ENCODE peak calls at places on chromosomes 11 and 22, in ten cellular contexts. M is NT2/D1; K is fibroblast of the aortic adventitia; A is neural progenitor cell; V is AG10803; Q is IMR-90; F is esophagus muscularis mucosa; O is naive thymus-derived CD4-positive, alpha-beta T cell; I is mucosa of descending colon; L is RWPE2. D is an unnamed sample.

GRCh38 chr11:101955278-101955677 is 39.0 kb upstream of the ANGPTL5 start:
- DNase-seq in Q (no peak), L (no peak), F (no peak), K (no peak), V (no peak), A (no peak), I (no peak), O (no peak), M (no peak), D (no peak)

GRCh38 chr11:20310137-20310536 is 53.4 kb upstream of the HTATIP2 start:
- DNase-seq in K (no peak), F (no peak), Q (no peak), L (no peak), I (no peak), O (no peak), M (no peak), A (peak; percentile 35), V (no peak), D (no peak)

GRCh38 chr11:36372101-36372767 is 76.1 kb downstream of the PRR5L start:
- DNase-seq in F (no peak), V (peak; percentile 90), A (no peak), L (no peak), Q (peak; percentile 81), K (peak; percentile 95), I (no peak), M (no peak), O (no peak), D (peak; percentile 78)

GRCh38 chr11:12086271-12087074 is 23.9 kb upstream of the MICAL2 start:
- DNase-seq in M (no peak), L (no peak), Q (peak; percentile 97), V (peak; percentile 98), K (peak; percentile 92), O (no peak), I (peak; percentile 68), F (no peak), A (no peak), D (peak; percentile 93)

GRCh38 chr11:17695454-17696441 is 23.6 kb upstream of the MYOD1 start:
- DNase-seq in V (no peak), A (peak; percentile 85), K (no peak), M (no peak), F (no peak), L (no peak), O (no peak), Q (no peak), I (no peak), D (no peak)

GRCh38 chr11:117606211-117606610 is 190.8 kb downstream of the DSCAML1 start:
- DNase-seq in Q (no peak), I (no peak), L (no peak), F (no peak), M (no peak), K (no peak), V (no peak), A (no peak), O (no peak), D (no peak)

GRCh38 chr11:30435488-30435887 is 112.6 kb downstream of the ARL14EP start:
- DNase-seq in V (no peak), A (no peak), I (no peak), K (no peak), Q (no peak), O (no peak), F (no peak), M (no peak), L (no peak), D (no peak)

GRCh38 chr22:20108757-20109230 is 7.1 kb upstream of the RANBP1 start:
- DNase-seq in O (no peak), K (no peak), M (no peak), I (no peak), A (no peak), F (no peak), Q (no peak), L (no peak), V (no peak), D (no peak)

GRCh38 chr22:24289781-24290181 is 19.1 kb downstream of the SPECC1L start:
- DNase-seq in L (no peak), Q (no peak), A (peak; percentile 54), V (no peak), K (peak; percentile 47), O (no peak), F (no peak), M (no peak), I (no peak), D (peak; percentile 48)

GRCh38 chr11:130827697-130828377 is 88.4 kb downstream of the SNX19 start:
- DNase-seq in I (peak; percentile 65), F (no peak), K (peak; percentile 84), M (peak; percentile 73), L (no peak), Q (peak; percentile 82), A (peak; percentile 77), V (peak; percentile 79), O (no peak), D (peak; percentile 92)

GRCh38 chr11:95816037-95816436 is 25.7 kb downstream of the CEP57 start:
- DNase-seq in V (no peak), O (no peak), M (no peak), K (no peak), Q (no peak), A (no peak), L (no peak), I (no peak), F (no peak), D (no peak)

GRCh38 chr11:103487113-103487512 is 377.9 kb downstream of the DYNC2H1 start:
- DNase-seq in A (no peak), M (no peak), V (no peak), I (no peak), F (no peak), O (no peak), K (no peak), Q (no peak), L (no peak), D (no peak)

GRCh38 chr11:31779268-31779879 is 31.7 kb downstream of the PAX6 start:
- DNase-seq in I (no peak), A (peak; percentile 22), M (no peak), Q (peak; percentile 83), L (no peak), K (peak; percentile 73), F (no peak), O (no peak), V (peak; percentile 62), D (peak; percentile 66)

GRCh38 chr11:33701302-33701701 is 676 bp upstream of the C11orf91 start:
- DNase-seq in M (no peak), O (no peak), A (no peak), Q (peak; percentile 51), K (no peak), F (no peak), I (no peak), V (peak; percentile 48), L (no peak), D (no peak)

GRCh38 chr22:38793721-38794466 is at the start of gene DNAL4:
- DNase-seq in O (peak; percentile 95), L (peak; percentile 88), A (peak; percentile 98), Q (peak; percentile 98), F (peak; percentile 99), V (peak; percentile 98), M (peak; percentile 93), K (peak; percentile 99), I (peak; percentile 95), D (peak; percentile 100)

GRCh38 chr22:38795569-38795968 is 1.6 kb upstream of the DNAL4 start:
- DNase-seq in Q (no peak), K (no peak), F (no peak), I (no peak), V (no peak), A (no peak), M (no peak), O (no peak), L (no peak), D (no peak)

GRCh38 chr22:38789606-38790005 is 4.3 kb downstream of the DNAL4 start:
- DNase-seq in O (no peak), A (no peak), F (no peak), V (no peak), L (no peak), Q (no peak), I (no peak), M (no peak), K (no peak), D (no peak)

GRCh38 chr22:38796262-38796957 is 2.5 kb upstream of the DNAL4 start:
- DNase-seq in O (no peak), F (no peak), K (peak; percentile 20), M (no peak), I (no peak), A (no peak), Q (no peak), V (no peak), L (no peak), D (no peak)

DNA sequence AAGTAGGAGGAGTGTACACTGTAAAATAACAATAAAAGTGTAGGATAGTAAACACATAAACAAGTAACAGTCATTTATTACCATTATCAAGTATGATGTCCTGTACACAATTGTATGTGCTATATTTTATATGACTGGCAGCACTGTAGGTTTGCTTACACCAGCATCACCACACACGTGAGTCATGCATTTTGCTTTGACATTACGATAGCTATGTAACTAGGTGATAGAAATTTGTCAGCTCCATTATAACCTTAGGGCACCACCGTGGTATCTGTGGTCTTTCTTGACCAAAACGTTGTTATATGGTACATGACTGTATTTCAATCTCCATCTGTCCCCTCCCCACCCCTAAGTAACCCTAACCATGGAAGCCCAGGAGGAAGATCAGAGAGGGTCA is 1.1 kb downstream of the DNAL4 start:
- DNase-seq in K (peak; percentile 4), Q (peak; percentile 59), A (no peak), M (no peak), O (no peak), L (no peak), F (no peak), V (no peak), I (no peak), D (peak; percentile 21)
- H3K4me3 ChIP-seq in K (peak overlapping the region; percentile 94), Q (peak overlapping the region; percentile 73), A (peak overlapping the region; percentile 76), M (no peak overlapping the region), O (no peak overlapping the region), L (peak overlapping the region; percentile 45), F (peak overlapping the region; percentile 95), V (peak overlapping the region; percentile 96), I (no peak overlapping the region), D (peak overlapping the region; percentile 92)

DNA sequence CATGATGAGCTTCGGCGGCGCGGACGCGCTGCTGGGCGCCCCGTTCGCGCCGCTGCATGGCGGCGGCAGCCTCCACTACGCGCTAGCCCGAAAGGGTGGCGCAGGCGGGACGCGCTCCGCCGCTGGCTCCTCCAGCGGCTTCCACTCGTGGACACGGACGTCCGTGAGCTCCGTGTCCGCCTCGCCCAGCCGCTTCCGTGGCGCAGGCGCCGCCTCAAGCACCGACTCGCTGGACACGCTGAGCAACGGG is 169 bp downstream of the NEFH start:
- DNase-seq in A (no peak), F (no peak), L (no peak), V (no peak), Q (no peak), M (no peak), I (no peak), K (no peak), O (no peak), D (no peak)
- H3K4me3 ChIP-seq in A (peak overlapping the region; percentile 28), F (peak overlapping the region; percentile 40), L (no peak overlapping the region), V (peak overlapping the region; percentile 9), Q (peak overlapping the region; percentile 31), M (peak overlapping the region; percentile 67), I (no peak overlapping the region), K (peak overlapping the region; percentile 42), O (no peak overlapping the region), D (peak overlapping the region; percentile 37)

GRCh38 chr11:114166897-114167323 is 107.4 kb downstream of the ZBTB16 start:
- DNase-seq in M (no peak), K (peak; percentile 94), L (no peak), A (no peak), I (no peak), O (peak; percentile 35), F (no peak), Q (peak; percentile 63), V (peak; percentile 91), D (peak; percentile 96)
- H3K4me3 ChIP-seq in M (no peak overlapping the region), K (no peak overlapping the region), L (no peak overlapping the region), A (no peak overlapping the region), I (no peak overlapping the region), O (no peak overlapping the region), F (no peak overlapping the region), Q (no peak overlapping the region), V (no peak overlapping the region), D (peak overlapping the region; percentile 3)

GRCh38 chr11:6655790-6656580 is at the start of gene DCHS1:
- DNase-seq in V (no peak), I (peak; percentile 50), K (no peak), F (peak; percentile 90), O (peak; percentile 19), M (no peak), A (peak; percentile 75), Q (no peak), L (no peak), D (peak; percentile 77)
- H3K4me3 ChIP-seq in V (peak within 1 kb of the TSS; percentile 64), I (no peak within 1 kb of the TSS), K (peak within 1 kb of the TSS; percentile 55), F (peak within 1 kb of the TSS; percentile 72), O (peak within 1 kb of the TSS; percentile 52), M (peak within 1 kb of the TSS; percentile 55), A (peak within 1 kb of the TSS; percentile 64), Q (peak within 1 kb of the TSS; percentile 98), L (peak within 1 kb of the TSS; percentile 17), D (no peak within 1 kb of the TSS)

D was measured in adipocyte.